ENCODE peak calls at places on chromosomes 6 and 20, in seven cellular contexts. B, D, T, O, G, Q and Y are unnamed samples.
A peak's percentile ranks its signal among the peaks of the same experiment; 100 is the strongest.

GRCh38 chr20:43667341-43668132 is 623 bp downstream of the MYBL2 start:
- DNase-seq in B (no peak), D (peak; percentile 57), T (peak; percentile 48), O (no peak), G (no peak), Q (peak; percentile 55), Y (peak; percentile 39)

GRCh38 chr6:144162977-144163376 is 12.7 kb downstream of the STX11 start:
- DNase-seq in B (no peak), D (no peak), T (no peak), O (no peak), G (no peak), Q (no peak), Y (no peak)

GRCh38 chr6:139231206-139231605 is 60.6 kb downstream of the TXLNB start:
- DNase-seq in B (no peak), D (no peak), T (no peak), O (no peak), G (no peak), Q (no peak), Y (no peak)

GRCh38 chr6:156379946-156380707 is 397.1 kb upstream of the ARID1B start:
- DNase-seq in B (no peak), D (no peak), T (no peak), O (peak; percentile 12), G (no peak), Q (no peak), Y (no peak)

GRCh38 chr6:31114540-31114876 is at the start of gene PSORS1C1:
- DNase-seq in B (no peak), D (no peak), T (no peak), O (peak; percentile 94), G (no peak), Q (no peak), Y (no peak)

GRCh38 chr20:47360489-47361267 is 4.2 kb upstream of the ZMYND8 start:
- DNase-seq in B (no peak), D (peak; percentile 54), T (no peak), O (peak; percentile 89), G (no peak), Q (peak; percentile 91), Y (no peak)

GRCh38 chr6:14841901-14842421 is 403.9 kb upstream of the JARID2 start:
- DNase-seq in B (no peak), D (no peak), T (no peak), O (no peak), G (no peak), Q (no peak), Y (no peak)

GRCh38 chr20:44961024-44961866 is 1.0 kb upstream of the TOMM34 start:
- DNase-seq in B (no peak), D (no peak), T (no peak), O (no peak), G (no peak), Q (no peak), Y (no peak)

GRCh38 chr6:99746261-99746895 is 139.7 kb downstream of the PRDM13 start:
- DNase-seq in B (peak; percentile 27), D (peak; percentile 42), T (peak; percentile 37), O (peak; percentile 52), G (peak; percentile 31), Q (peak; percentile 71), Y (peak; percentile 56)

GRCh38 chr6:23533954-23534725 is 591.9 kb upstream of the NRSN1 start:
- DNase-seq in B (no peak), D (no peak), T (no peak), O (no peak), G (no peak), Q (no peak), Y (no peak)

GRCh38 chr6:146289816-146290588 is 253.6 kb upstream of the RAB32 start:
- DNase-seq in B (no peak), D (no peak), T (no peak), O (peak; percentile 11), G (no peak), Q (no peak), Y (no peak)

GRCh38 chr6:23505021-23505420 is 621.0 kb upstream of the NRSN1 start:
- DNase-seq in B (no peak), D (no peak), T (no peak), O (no peak), G (no peak), Q (no peak), Y (no peak)

GRCh38 chr20:7858851-7859250 is 81.4 kb downstream of the HAO1 start:
- DNase-seq in B (no peak), D (no peak), T (no peak), O (no peak), G (no peak), Q (no peak), Y (no peak)

GRCh38 chr6:155377061-155377460 is 62.8 kb upstream of the TFB1M start:
- DNase-seq in B (no peak), D (no peak), T (no peak), O (peak; percentile 87), G (no peak), Q (no peak), Y (no peak)

GRCh38 chr6:138012682-138013081 is 94.5 kb downstream of the PERP start:
- DNase-seq in B (no peak), D (no peak), T (no peak), O (no peak), G (no peak), Q (peak; percentile 43), Y (no peak)

GRCh38 chr6:168193816-168194701 is 115.0 kb upstream of the FRMD1 start:
- DNase-seq in B (no peak), D (peak; percentile 56), T (no peak), O (no peak), G (no peak), Q (no peak), Y (no peak)

GRCh38 chr20:62137092-62137384 is 6.2 kb downstream of the PSMA7 start:
- DNase-seq in B (no peak), D (no peak), T (no peak), O (no peak), G (no peak), Q (no peak), Y (no peak)

GRCh38 chr6:102766946-102767345 is 1373.4 kb downstream of the GRIK2 start:
- DNase-seq in B (no peak), D (no peak), T (no peak), O (no peak), G (no peak), Q (no peak), Y (no peak)

GRCh38 chr20:21238818-21239530 is 64.2 kb upstream of the XRN2 start:
- DNase-seq in B (no peak), D (no peak), T (no peak), O (no peak), G (no peak), Q (no peak), Y (no peak)

GRCh38 chr6:51753635-51754034 is 333.8 kb downstream of the PKHD1 start:
- DNase-seq in B (peak; percentile 47), D (peak; percentile 78), T (no peak), O (no peak), G (no peak), Q (no peak), Y (peak; percentile 10)

GRCh38 chr20:49572857-49573256 is 4.9 kb upstream of the PTGIS start:
- DNase-seq in B (no peak), D (no peak), T (no peak), O (no peak), G (no peak), Q (no peak), Y (peak; percentile 9)

GRCh38 chr6:168447741-168448140 is 6.8 kb downstream of the SMOC2 start:
- DNase-seq in B (no peak), D (no peak), T (no peak), O (no peak), G (no peak), Q (no peak), Y (no peak)